ENCODE peak calls at places on chromosomes 11 and 22, in four cellular contexts. I, U, E and Y are unnamed samples.

GRCh38 chr11:103959279-103959930 is 77.0 kb upstream of the DDI1 start:
- DNase-seq in E (no peak), I (no peak), U (peak; percentile 52), Y (no peak)

GRCh38 chr11:395866-396265 is 1.9 kb downstream of the PKP3 start:
- DNase-seq in U (no peak), I (no peak), E (no peak), Y (no peak)

GRCh38 chr11:117704416-117705150 is 92.4 kb downstream of the DSCAML1 start:
- DNase-seq in U (no peak), E (no peak), I (no peak), Y (peak; percentile 33)

GRCh38 chr11:116948375-116948774 is 111.0 kb upstream of the APOA1 start:
- DNase-seq in E (no peak), U (peak; percentile 32), I (no peak), Y (no peak)

GRCh38 chr22:39954584-39955055 is 5.6 kb upstream of the TMA7B start:
- DNase-seq in U (peak; percentile 96), E (no peak), I (no peak), Y (peak; percentile 40)

GRCh38 chr11:15651782-15652181 is 537.1 kb downstream of the INSC start:
- DNase-seq in I (no peak), E (peak; percentile 27), U (peak; percentile 40), Y (no peak)

GRCh38 chr11:65817312-65817814 is 16.4 kb upstream of the SNX32 start:
- DNase-seq in E (no peak), U (peak; percentile 24), I (no peak), Y (no peak)

GRCh38 chr11:73383249-73384126 is 7.3 kb downstream of the RELT start:
- DNase-seq in E (no peak), U (peak; percentile 33), I (no peak), Y (no peak)

GRCh38 chr22:50307891-50308596 is 598 bp upstream of the PLXNB2 start:
- DNase-seq in I (no peak), E (no peak), U (no peak), Y (no peak)

GRCh38 chr11:70073881-70074371 is 4.2 kb upstream of the ANO1 start:
- DNase-seq in U (peak; percentile 51), E (no peak), I (no peak), Y (no peak)

GRCh38 chr22:32573991-32574390 is 99.4 kb downstream of the FBXO7 start:
- DNase-seq in U (no peak), I (no peak), E (no peak), Y (no peak)